ENCODE peak calls at places on chromosomes 16 and 17, in nine cellular contexts. Y, R, X, I, G, T, O, H and A are unnamed samples.

GRCh38 chr17:75152971-75153853 is 1.1 kb downstream of the JPT1 start:
- DNase-seq in R (peak), O (no peak), Y (peak), H (peak), T (peak), G (no peak), I (no peak), X (peak), A (no peak)

GRCh38 chr17:17766351-17767095 is 70.3 kb downstream of the SREBF1 start:
- DNase-seq in O (no peak), X (peak), H (no peak), I (no peak), T (no peak), R (no peak), G (no peak), Y (no peak), A (no peak)

GRCh38 chr16:88973007-88973410 is 4.0 kb downstream of the CBFA2T3 start:
- DNase-seq in T (no peak), I (no peak), O (no peak), H (peak), R (no peak), Y (no peak), X (no peak), G (no peak), A (no peak)

GRCh38 chr17:12961655-12962054 is 56.2 kb downstream of the ELAC2 start:
- DNase-seq in G (no peak), I (no peak), X (no peak), Y (no peak), R (no peak), H (no peak), T (no peak), O (no peak), A (no peak)

GRCh38 chr16:62224810-62225209 is 188.6 kb upstream of the CDH8 start:
- DNase-seq in T (no peak), X (no peak), R (no peak), Y (no peak), H (no peak), G (no peak), I (no peak), O (no peak), A (no peak)

GRCh38 chr16:64621616-64622015 is 500.2 kb downstream of the CDH11 start:
- DNase-seq in T (no peak), Y (no peak), I (peak), G (no peak), R (no peak), O (no peak), X (no peak), H (no peak), A (no peak)

GRCh38 chr16:20242568-20243240 is 84.6 kb downstream of the GP2 start:
- DNase-seq in G (no peak), T (no peak), R (no peak), O (no peak), Y (no peak), H (no peak), I (no peak), X (no peak), A (no peak)

GRCh38 chr17:37131064-37131463 is 182.3 kb downstream of the AATF start:
- DNase-seq in G (no peak), O (no peak), T (no peak), H (no peak), Y (no peak), X (no peak), R (peak), I (no peak), A (no peak)

GRCh38 chr16:9885457-9885856 is 296.8 kb downstream of the GRIN2A start:
- DNase-seq in R (no peak), T (no peak), H (no peak), O (no peak), X (no peak), I (no peak), Y (no peak), G (no peak), A (no peak)

GRCh38 chr16:48547530-48547929 is 62.5 kb downstream of the N4BP1 start:
- DNase-seq in I (no peak), O (no peak), R (no peak), H (no peak), T (no peak), G (no peak), Y (no peak), X (no peak), A (no peak)

GRCh38 chr17:32870969-32871368 is 6.0 kb downstream of the MYO1D start:
- DNase-seq in T (no peak), R (peak), I (peak), Y (no peak), O (no peak), X (peak), G (no peak), H (no peak), A (no peak)

GRCh38 chr17:68210570-68210969 is 37.3 kb upstream of the AMZ2 start:
- DNase-seq in Y (no peak), O (no peak), X (no peak), R (no peak), H (no peak), T (no peak), G (no peak), I (no peak), A (no peak)

GRCh38 chr17:50539762-50540440 is 7.1 kb upstream of the SPATA20 start:
- DNase-seq in O (no peak), I (no peak), X (no peak), T (peak), Y (no peak), R (no peak), G (no peak), H (no peak), A (no peak)

GRCh38 chr16:87060026-87060986 is 256.9 kb downstream of the C16orf95 start:
- DNase-seq in G (no peak), I (peak), R (peak), X (no peak), T (peak), O (no peak), Y (peak), H (no peak), A (no peak)

GRCh38 chr16:89822188-89823086 is 5.8 kb upstream of the SPIRE2 start:
- DNase-seq in T (no peak), Y (no peak), O (no peak), H (no peak), G (no peak), X (no peak), I (no peak), R (no peak), A (no peak)

GRCh38 chr17:49969134-49969759 is at the start of gene DLX4:
- DNase-seq in I (no peak), T (no peak), R (no peak), Y (no peak), O (no peak), G (no peak), X (no peak), H (no peak), A (peak)

GRCh38 chr17:71438631-71439146 is 682.1 kb upstream of the SOX9 start:
- DNase-seq in T (peak), H (peak), G (no peak), Y (peak), X (no peak), R (peak), O (no peak), I (peak), A (no peak)

GRCh38 chr16:16865374-16865773 is 486.4 kb downstream of the NPIPA7 start:
- DNase-seq in Y (no peak), O (no peak), H (no peak), G (no peak), R (no peak), I (no peak), X (no peak), T (no peak), A (no peak)

GRCh38 chr17:66548158-66548557 is 245.7 kb downstream of the PRKCA start:
- DNase-seq in I (peak), Y (peak), H (no peak), T (no peak), R (no peak), G (no peak), X (no peak), O (no peak), A (no peak)

GRCh38 chr16:4920826-4921225 is 16.1 kb downstream of the PPL start:
- DNase-seq in H (no peak), G (no peak), R (no peak), I (no peak), Y (no peak), T (no peak), O (no peak), X (no peak), A (no peak)

GRCh38 chr17:5111402-5112204 is at the start of gene ZNF232:
- DNase-seq in R (peak), O (peak), X (peak), Y (peak), H (peak), I (peak), T (peak), G (peak), A (peak)

GRCh38 chr16:67101683-67102082 is 8.1 kb upstream of the PHAF1 start:
- DNase-seq in O (no peak), X (no peak), I (peak), H (no peak), G (no peak), R (no peak), Y (no peak), T (no peak), A (no peak)

GRCh38 chr16:59543641-59544040 is 809.5 kb upstream of the GOT2 start:
- DNase-seq in T (no peak), Y (peak), O (no peak), G (no peak), H (no peak), X (no peak), R (no peak), I (peak), A (no peak)

GRCh38 chr16:11799017-11799381 is 1.9 kb upstream of the ZC3H7A start:
- DNase-seq in R (no peak), G (no peak), X (no peak), Y (no peak), H (no peak), I (no peak), O (no peak), T (no peak), A (no peak)

GRCh38 chr16:30585400-30586191 is at the start of gene ZNF785:
- DNase-seq in H (peak), R (peak), T (peak), X (peak), O (peak), Y (peak), I (peak), G (peak), A (peak)

GRCh38 chr17:5661486-5662125 is 77.3 kb upstream of the NLRP1 start:
- DNase-seq in G (no peak), X (no peak), R (peak), H (no peak), T (no peak), I (no peak), O (no peak), Y (no peak), A (no peak)

DNA sequence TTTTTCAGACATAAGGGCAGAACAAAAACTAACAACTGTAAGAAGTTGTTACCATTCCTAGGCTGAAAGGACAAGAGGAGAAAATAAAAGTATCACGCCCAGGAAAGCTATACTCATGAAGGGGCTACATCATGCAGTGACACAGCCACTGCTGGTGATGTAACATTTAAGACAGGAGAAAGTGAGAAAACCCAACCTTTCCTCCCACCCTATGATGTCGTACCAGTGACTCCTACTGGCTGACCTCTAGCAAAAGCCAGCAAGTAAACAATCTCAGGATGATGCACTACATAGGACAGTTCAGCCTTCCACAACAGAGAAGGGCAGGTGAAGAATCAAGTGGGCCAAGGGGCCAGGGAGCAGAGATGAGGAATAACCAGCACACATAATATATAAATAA is 14.0 kb upstream of the OR1E2 start:
- DNase-seq in I (no peak), R (peak), Y (no peak), X (no peak), O (no peak), H (no peak), T (no peak), G (no peak), A (no peak)
- TF ChIP-seq CTCF in I (no peak), R (no peak), Y (no peak), X (no peak), O (no peak), H (peak), T (no peak), G (no peak), A (no peak)

DNA sequence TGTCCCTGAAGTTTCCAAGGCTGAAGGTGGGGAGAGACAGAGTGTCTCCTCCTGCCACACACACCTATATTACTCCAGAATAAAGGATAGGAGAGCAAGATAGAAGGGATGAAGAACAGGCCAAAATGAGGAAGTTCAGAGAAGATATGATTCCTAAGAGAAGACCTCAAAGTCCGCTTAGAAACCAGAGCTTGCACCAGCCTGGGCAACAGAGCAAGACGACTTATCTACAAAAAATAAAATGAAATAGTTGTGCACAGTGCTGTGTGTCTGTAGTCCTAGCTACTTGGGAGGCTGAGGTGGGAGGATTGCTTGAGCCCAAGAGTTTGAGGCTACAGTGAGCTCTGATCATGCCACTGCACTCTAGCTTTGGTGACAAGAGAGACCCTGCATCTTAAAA is 128.2 kb downstream of the HS3ST3B1 start:
- DNase-seq in T (no peak), O (no peak), R (no peak), H (no peak), I (no peak), X (no peak), G (no peak), Y (no peak), A (no peak)
- TF ChIP-seq CTCF in T (no peak), O (no peak), R (no peak), H (no peak), I (no peak), X (no peak), G (no peak), Y (no peak), A (no peak)

GRCh38 chr17:48470388-48471034 is 40.5 kb upstream of the SKAP1 start:
- DNase-seq in O (no peak), I (peak), Y (no peak), G (no peak), R (peak), H (no peak), T (no peak), X (no peak), A (no peak)
- TF ChIP-seq CTCF in O (no peak), I (peak), Y (no peak), G (no peak), R (peak), H (no peak), T (no peak), X (no peak), A (no peak)

GRCh38 chr17:73293031-73293430 is 18.8 kb downstream of the CDC42EP4 start:
- DNase-seq in R (no peak), H (no peak), I (no peak), T (peak), O (no peak), Y (no peak), X (no peak), G (no peak), A (no peak)
- TF ChIP-seq CTCF in R (no peak), H (no peak), I (no peak), T (no peak), O (no peak), Y (no peak), X (no peak), G (no peak), A (no peak)

DNA sequence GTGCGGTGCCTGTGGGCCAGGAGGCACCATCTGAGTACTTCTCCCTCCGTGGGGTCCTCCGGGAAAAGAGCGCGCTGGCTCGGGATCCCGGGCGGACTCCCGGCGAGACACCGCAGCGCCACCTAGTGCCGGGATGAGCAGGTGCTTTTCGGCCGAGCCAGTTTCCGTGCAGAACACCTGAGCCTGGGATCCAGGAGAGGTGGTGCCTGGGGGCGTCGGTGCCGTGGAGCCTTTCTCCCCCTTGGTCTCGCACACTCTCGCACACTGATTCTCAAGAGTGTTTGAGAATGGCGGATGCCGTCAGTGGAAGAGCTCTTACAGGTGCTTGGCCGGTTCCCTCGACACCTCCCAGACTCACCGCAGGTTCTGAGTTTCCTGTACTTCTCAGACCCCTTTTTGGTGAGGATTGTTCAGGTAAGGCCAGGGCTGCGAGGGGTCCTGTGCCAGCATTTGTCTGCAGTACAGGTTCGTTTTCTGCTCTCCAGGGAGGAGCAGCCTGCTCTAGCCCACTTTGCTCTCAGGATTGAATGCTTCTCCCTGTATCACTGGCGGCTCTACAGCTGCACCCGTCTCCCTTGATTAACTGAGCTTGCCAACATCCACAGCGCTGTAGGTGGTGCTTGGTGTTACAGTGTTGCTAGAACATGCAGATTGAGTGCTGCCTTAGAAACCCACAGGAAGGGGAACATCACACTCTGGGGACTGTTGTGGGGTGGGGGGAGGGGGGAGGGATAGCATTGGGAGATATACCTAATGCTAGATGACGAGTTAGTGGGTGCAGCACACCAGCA is 23.4 kb downstream of the TBCD start:
- DNase-seq in R (peak), G (no peak), H (peak), I (peak), X (peak), O (peak), T (peak), Y (peak), A (peak)
- TF ChIP-seq CTCF in R (peak), G (peak), H (peak), I (peak), X (peak), O (peak), T (peak), Y (peak), A (peak)

GRCh38 chr16:57627184-57627871 is 1.1 kb upstream of the ADGRG1 start:
- DNase-seq in R (peak), O (no peak), Y (peak), I (peak), G (no peak), T (peak), X (peak), H (no peak), A (no peak)
- TF ChIP-seq CTCF in R (no peak), O (no peak), Y (peak), I (peak), G (peak), T (no peak), X (no peak), H (peak), A (no peak)